ENCODE peak calls at places on chromosomes 7 and 10, in ten cellular contexts. H is cardiac muscle cell, D is pancreas, O is SK-N-SH, G is ovary, L is mesendoderm, T is esophagus muscularis mucosa, U is GM23248, K is uterus, C is psoas muscle. A is an unnamed sample.

GRCh38 chr7:41979834-41980307 is 257.1 kb downstream of the GLI3 start:
- DNase-seq in H (peak; percentile 57), D (no peak), O (peak; percentile 39), G (peak; percentile 35), L (peak; percentile 67), T (no peak), U (peak; percentile 60), K (peak; percentile 44), C (no peak), A (no peak)

GRCh38 chr7:24700446-24701044 is 56.7 kb downstream of the GSDME start:
- DNase-seq in H (no peak), D (no peak), O (no peak), G (no peak), L (peak; percentile 58), T (no peak), U (no peak), K (no peak), C (no peak), A (no peak)

GRCh38 chr10:6382081-6382480 is 179.3 kb downstream of the PFKFB3 start:
- DNase-seq in H (no peak), D (no peak), O (no peak), G (no peak), L (no peak), T (peak; percentile 89), U (peak; percentile 40), K (no peak), C (no peak), A (no peak)

GRCh38 chr10:50322075-50322474 is 70.8 kb upstream of the ASAH2 start:
- DNase-seq in H (no peak), D (no peak), O (no peak), G (no peak), L (peak; percentile 22), T (no peak), U (peak; percentile 79), K (no peak), C (no peak), A (no peak)

GRCh38 chr10:30357075-30357801 is 8.2 kb upstream of the MTPAP start:
- DNase-seq in H (no peak), D (no peak), O (no peak), G (no peak), L (no peak), T (peak; percentile 81), U (no peak), K (no peak), C (no peak), A (no peak)

GRCh38 chr7:28629216-28629848 is 217.0 kb downstream of the CREB5 start:
- DNase-seq in H (no peak), D (no peak), O (no peak), G (no peak), L (no peak), T (no peak), U (peak; percentile 91), K (peak; percentile 59), C (peak; percentile 30), A (no peak)

GRCh38 chr10:18610517-18610916 is 40.9 kb downstream of the NSUN6 start:
- DNase-seq in H (no peak), D (no peak), O (peak; percentile 5), G (no peak), L (peak; percentile 58), T (no peak), U (peak; percentile 77), K (no peak), C (no peak), A (no peak)

GRCh38 chr10:44932338-44933116 is 21.4 kb downstream of the TMEM72 start:
- DNase-seq in H (peak; percentile 93), D (peak; percentile 89), O (peak; percentile 79), G (peak; percentile 80), L (peak; percentile 88), T (peak; percentile 96), U (peak; percentile 85), K (peak; percentile 86), C (peak; percentile 93), A (peak; percentile 56)

GRCh38 chr10:972763-973162 is 15.5 kb upstream of the GTPBP4 start:
- DNase-seq in H (no peak), D (no peak), O (no peak), G (no peak), L (no peak), T (no peak), U (no peak), K (no peak), C (no peak), A (no peak)

GRCh38 chr10:86363184-86363832 is 3.3 kb downstream of the GRID1 start:
- DNase-seq in H (peak; percentile 84), D (no peak), O (no peak), G (no peak), L (peak; percentile 83), T (no peak), U (peak; percentile 33), K (no peak), C (no peak), A (no peak)

GRCh38 chr7:50869108-50869716 is 86.5 kb upstream of the GRB10 start:
- DNase-seq in H (no peak), D (no peak), O (no peak), G (no peak), L (no peak), T (no peak), U (peak; percentile 92), K (no peak), C (peak; percentile 27), A (no peak)

GRCh38 chr10:48440771-48441170 is 134.3 kb downstream of the MAPK8 start:
- DNase-seq in H (no peak), D (no peak), O (no peak), G (no peak), L (no peak), T (peak; percentile 80), U (no peak), K (no peak), C (no peak), A (no peak)

GRCh38 chr10:79358811-79359210 is 11.5 kb downstream of the PPIF start:
- DNase-seq in H (no peak), D (peak; percentile 25), O (no peak), G (no peak), L (no peak), T (no peak), U (no peak), K (no peak), C (no peak), A (no peak)

GRCh38 chr10:91054325-91054724 is 133.4 kb upstream of the ANKRD1 start:
- DNase-seq in H (no peak), D (no peak), O (no peak), G (no peak), L (peak; percentile 22), T (no peak), U (no peak), K (no peak), C (no peak), A (no peak)

GRCh38 chr7:88933285-88933684 is 137.7 kb upstream of the TEX47 start:
- DNase-seq in H (no peak), D (no peak), O (no peak), G (no peak), L (no peak), T (no peak), U (no peak), K (no peak), C (no peak), A (no peak)

DNA sequence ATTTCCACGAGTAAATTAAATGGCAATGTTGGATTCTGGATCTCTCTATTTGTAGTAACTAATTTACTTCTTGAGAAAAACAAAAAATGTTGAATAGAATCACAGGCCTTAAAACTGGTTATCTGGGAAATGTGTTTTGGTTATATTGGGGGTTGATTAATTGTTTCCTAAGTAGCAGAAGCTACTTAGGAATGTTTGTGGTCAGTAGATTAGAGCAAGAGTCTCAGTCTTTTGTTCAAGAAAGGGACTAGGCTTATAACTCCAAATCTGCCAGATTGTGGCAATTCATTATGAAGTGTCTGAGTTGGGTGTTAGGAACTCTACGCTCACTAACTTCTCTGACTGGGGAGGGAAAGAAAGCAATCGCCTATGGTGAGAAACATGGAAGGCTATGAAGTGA is 244.3 kb upstream of the PHYHIPL start:
- DNase-seq in H (no peak), D (no peak), O (no peak), G (no peak), L (no peak), T (no peak), U (peak; percentile 42), K (no peak), C (no peak), A (no peak)
- H3K27ac ChIP-seq in H (no peak overlapping the region), D (no peak overlapping the region), O (no peak overlapping the region), G (no peak overlapping the region), L (no peak overlapping the region), T (no peak overlapping the region), U (peak overlapping the region; percentile 19), K (no peak overlapping the region), C (no peak overlapping the region), A (no peak overlapping the region)

GRCh38 chr7:135618510-135618909 is 43.8 kb upstream of the STMP1 start:
- DNase-seq in H (no peak), D (no peak), O (no peak), G (no peak), L (no peak), T (no peak), U (no peak), K (no peak), C (no peak), A (no peak)

GRCh38 chr7:135617781-135618180 is 44.5 kb upstream of the STMP1 start:
- DNase-seq in H (peak; percentile 73), D (no peak), O (no peak), G (no peak), L (no peak), T (no peak), U (no peak), K (no peak), C (no peak), A (no peak)

GRCh38 chr7:135616136-135616535 is 46.2 kb upstream of the STMP1 start:
- DNase-seq in H (no peak), D (no peak), O (no peak), G (no peak), L (no peak), T (no peak), U (peak; percentile 12), K (no peak), C (no peak), A (no peak)

GRCh38 chr7:135620447-135620846 is 41.9 kb upstream of the STMP1 start:
- DNase-seq in H (no peak), D (no peak), O (no peak), G (no peak), L (no peak), T (no peak), U (peak; percentile 9), K (no peak), C (no peak), A (no peak)

GRCh38 chr7:135620980-135621850 is 41.1 kb upstream of the STMP1 start:
- DNase-seq in H (peak; percentile 72), D (peak; percentile 21), O (peak; percentile 66), G (peak; percentile 23), L (peak; percentile 78), T (no peak), U (peak; percentile 91), K (no peak), C (no peak), A (peak; percentile 74)
- H3K27ac ChIP-seq in H (no peak overlapping the region), D (no peak overlapping the region), O (peak overlapping the region; percentile 69), G (no peak overlapping the region), L (no peak overlapping the region), T (no peak overlapping the region), U (peak overlapping the region; percentile 8), K (peak overlapping the region; percentile 47), C (no peak overlapping the region), A (no peak overlapping the region)

GRCh38 chr7:137609500-137609899 is 237.3 kb downstream of the DGKI start:
- DNase-seq in H (no peak), D (no peak), O (no peak), G (no peak), L (peak; percentile 29), T (no peak), U (no peak), K (no peak), C (no peak), A (no peak)
- H3K27ac ChIP-seq in H (no peak overlapping the region), D (no peak overlapping the region), O (no peak overlapping the region), G (no peak overlapping the region), L (no peak overlapping the region), T (no peak overlapping the region), U (no peak overlapping the region), K (no peak overlapping the region), C (no peak overlapping the region), A (peak overlapping the region; percentile 7)

GRCh38 chr7:100824499-100825214 is 2.7 kb downstream of the EPHB4 start:
- DNase-seq in H (no peak), D (no peak), O (peak; percentile 61), G (peak; percentile 63), L (no peak), T (no peak), U (peak; percentile 20), K (peak; percentile 52), C (no peak), A (no peak)
- H3K27ac ChIP-seq in H (no peak overlapping the region), D (no peak overlapping the region), O (no peak overlapping the region), G (peak overlapping the region; percentile 89), L (no peak overlapping the region), T (peak overlapping the region; percentile 88), U (no peak overlapping the region), K (peak overlapping the region; percentile 92), C (no peak overlapping the region), A (no peak overlapping the region)